ENCODE peak calls at places on chromosomes 13 and 19, in eight cellular contexts. One of them, this sample, is unnamed.
A peak's percentile ranks its signal among the peaks of the same experiment; 100 is the strongest.

GRCh38 chr19:19514215-19514633 is 1.1 kb downstream of the TSSK6 start:
- DNase-seq in MCF 10A: no peak
- DNase-seq in activated naive CD4-positive, alpha-beta T cell treated with Interleukin-2 at 50 U/mL for 16 hours: no peak
- DNase-seq in AG04449: no peak
- DNase-seq in stimulated activated CD8-positive, alpha-beta memory T cell treated with anti-CD3 and anti-CD28 coated beads, Interleukin-15, amount 100 ng/mL, for 24 hours: no peak
- DNase-seq in IMR-90: no peak
- DNase-seq in activated CD4-positive, alpha-beta memory T cell treated with anti-CD3 and anti-CD28 coated beads, Interleukin-2, amount 10 ng/mL, durations not matched to agents 7 days and 5 days: no peak
- DNase-seq in ascending aorta: no peak
- DNase-seq in this sample: peak; percentile 75

GRCh38 chr13:85508683-85509329 is 290.4 kb downstream of the SLITRK6 start:
- DNase-seq in activated naive CD4-positive, alpha-beta T cell treated with Interleukin-2 at 50 U/mL for 16 hours: no peak
- DNase-seq in IMR-90: no peak
- DNase-seq in AG04449: no peak
- DNase-seq in ascending aorta: no peak
- DNase-seq in MCF 10A: peak; percentile 56
- DNase-seq in activated CD4-positive, alpha-beta memory T cell treated with anti-CD3 and anti-CD28 coated beads, Interleukin-2, amount 10 ng/mL, durations not matched to agents 7 days and 5 days: no peak
- DNase-seq in stimulated activated CD8-positive, alpha-beta memory T cell treated with anti-CD3 and anti-CD28 coated beads, Interleukin-15, amount 100 ng/mL, for 24 hours: no peak
- DNase-seq in this sample: peak; percentile 59

GRCh38 chr13:97810152-97810551 is 143.3 kb upstream of the IPO5 start:
- DNase-seq in ascending aorta: no peak
- DNase-seq in activated CD4-positive, alpha-beta memory T cell treated with anti-CD3 and anti-CD28 coated beads, Interleukin-2, amount 10 ng/mL, durations not matched to agents 7 days and 5 days: no peak
- DNase-seq in activated naive CD4-positive, alpha-beta T cell treated with Interleukin-2 at 50 U/mL for 16 hours: no peak
- DNase-seq in AG04449: no peak
- DNase-seq in stimulated activated CD8-positive, alpha-beta memory T cell treated with anti-CD3 and anti-CD28 coated beads, Interleukin-15, amount 100 ng/mL, for 24 hours: no peak
- DNase-seq in IMR-90: peak; percentile 14
- DNase-seq in MCF 10A: peak; percentile 48
- DNase-seq in this sample: peak; percentile 50

GRCh38 chr19:43784981-43785808 is 4.4 kb upstream of the KCNN4 start:
- DNase-seq in MCF 10A: peak; percentile 89
- DNase-seq in activated CD4-positive, alpha-beta memory T cell treated with anti-CD3 and anti-CD28 coated beads, Interleukin-2, amount 10 ng/mL, durations not matched to agents 7 days and 5 days: peak; percentile 65
- DNase-seq in activated naive CD4-positive, alpha-beta T cell treated with Interleukin-2 at 50 U/mL for 16 hours: peak; percentile 49
- DNase-seq in IMR-90: peak; percentile 67
- DNase-seq in ascending aorta: no peak
- DNase-seq in AG04449: no peak
- DNase-seq in stimulated activated CD8-positive, alpha-beta memory T cell treated with anti-CD3 and anti-CD28 coated beads, Interleukin-15, amount 100 ng/mL, for 24 hours: no peak
- DNase-seq in this sample: peak; percentile 88

GRCh38 chr19:54388001-54388802 is 23.5 kb upstream of the LAIR1 start:
- DNase-seq in activated CD4-positive, alpha-beta memory T cell treated with anti-CD3 and anti-CD28 coated beads, Interleukin-2, amount 10 ng/mL, durations not matched to agents 7 days and 5 days: peak; percentile 55
- DNase-seq in IMR-90: no peak
- DNase-seq in stimulated activated CD8-positive, alpha-beta memory T cell treated with anti-CD3 and anti-CD28 coated beads, Interleukin-15, amount 100 ng/mL, for 24 hours: no peak
- DNase-seq in MCF 10A: no peak
- DNase-seq in AG04449: no peak
- DNase-seq in activated naive CD4-positive, alpha-beta T cell treated with Interleukin-2 at 50 U/mL for 16 hours: peak; percentile 42
- DNase-seq in ascending aorta: no peak
- DNase-seq in this sample: no peak

GRCh38 chr13:112931028-112931934 is 37.7 kb upstream of the MCF2L start:
- DNase-seq in AG04449: peak; percentile 37
- DNase-seq in activated naive CD4-positive, alpha-beta T cell treated with Interleukin-2 at 50 U/mL for 16 hours: no peak
- DNase-seq in activated CD4-positive, alpha-beta memory T cell treated with anti-CD3 and anti-CD28 coated beads, Interleukin-2, amount 10 ng/mL, durations not matched to agents 7 days and 5 days: no peak
- DNase-seq in MCF 10A: peak; percentile 54
- DNase-seq in ascending aorta: no peak
- DNase-seq in IMR-90: peak; percentile 76
- DNase-seq in stimulated activated CD8-positive, alpha-beta memory T cell treated with anti-CD3 and anti-CD28 coated beads, Interleukin-15, amount 100 ng/mL, for 24 hours: no peak
- DNase-seq in this sample: peak; percentile 63

GRCh38 chr13:107650081-107650701 is 565.1 kb downstream of the LIG4 start:
- DNase-seq in IMR-90: peak; percentile 62
- DNase-seq in ascending aorta: no peak
- DNase-seq in AG04449: no peak
- DNase-seq in stimulated activated CD8-positive, alpha-beta memory T cell treated with anti-CD3 and anti-CD28 coated beads, Interleukin-15, amount 100 ng/mL, for 24 hours: no peak
- DNase-seq in MCF 10A: peak; percentile 57
- DNase-seq in activated naive CD4-positive, alpha-beta T cell treated with Interleukin-2 at 50 U/mL for 16 hours: peak; percentile 2
- DNase-seq in activated CD4-positive, alpha-beta memory T cell treated with anti-CD3 and anti-CD28 coated beads, Interleukin-2, amount 10 ng/mL, durations not matched to agents 7 days and 5 days: peak; percentile 27
- DNase-seq in this sample: no peak

GRCh38 chr19:34359954-34360315 is 5.1 kb upstream of the GPI start:
- DNase-seq in ascending aorta: no peak
- DNase-seq in activated naive CD4-positive, alpha-beta T cell treated with Interleukin-2 at 50 U/mL for 16 hours: no peak
- DNase-seq in activated CD4-positive, alpha-beta memory T cell treated with anti-CD3 and anti-CD28 coated beads, Interleukin-2, amount 10 ng/mL, durations not matched to agents 7 days and 5 days: no peak
- DNase-seq in stimulated activated CD8-positive, alpha-beta memory T cell treated with anti-CD3 and anti-CD28 coated beads, Interleukin-15, amount 100 ng/mL, for 24 hours: no peak
- DNase-seq in AG04449: no peak
- DNase-seq in MCF 10A: no peak
- DNase-seq in IMR-90: no peak
- DNase-seq in this sample: no peak

GRCh38 chr19:15926484-15926883 is 7.8 kb downstream of the CYP4F11 start:
- DNase-seq in ascending aorta: no peak
- DNase-seq in MCF 10A: no peak
- DNase-seq in stimulated activated CD8-positive, alpha-beta memory T cell treated with anti-CD3 and anti-CD28 coated beads, Interleukin-15, amount 100 ng/mL, for 24 hours: no peak
- DNase-seq in activated CD4-positive, alpha-beta memory T cell treated with anti-CD3 and anti-CD28 coated beads, Interleukin-2, amount 10 ng/mL, durations not matched to agents 7 days and 5 days: no peak
- DNase-seq in AG04449: no peak
- DNase-seq in IMR-90: no peak
- DNase-seq in activated naive CD4-positive, alpha-beta T cell treated with Interleukin-2 at 50 U/mL for 16 hours: no peak
- DNase-seq in this sample: no peak

GRCh38 chr13:51479199-51479523 is 26.3 kb upstream of the INTS6 start:
- DNase-seq in AG04449: no peak
- DNase-seq in IMR-90: peak; percentile 71
- DNase-seq in activated CD4-positive, alpha-beta memory T cell treated with anti-CD3 and anti-CD28 coated beads, Interleukin-2, amount 10 ng/mL, durations not matched to agents 7 days and 5 days: no peak
- DNase-seq in ascending aorta: no peak
- DNase-seq in MCF 10A: peak; percentile 43
- DNase-seq in activated naive CD4-positive, alpha-beta T cell treated with Interleukin-2 at 50 U/mL for 16 hours: no peak
- DNase-seq in stimulated activated CD8-positive, alpha-beta memory T cell treated with anti-CD3 and anti-CD28 coated beads, Interleukin-15, amount 100 ng/mL, for 24 hours: no peak
- DNase-seq in this sample: peak; percentile 36

GRCh38 chr13:91184244-91184926 is 163.1 kb upstream of the MIR17HG start:
- DNase-seq in AG04449: no peak
- DNase-seq in activated naive CD4-positive, alpha-beta T cell treated with Interleukin-2 at 50 U/mL for 16 hours: no peak
- DNase-seq in MCF 10A: no peak
- DNase-seq in activated CD4-positive, alpha-beta memory T cell treated with anti-CD3 and anti-CD28 coated beads, Interleukin-2, amount 10 ng/mL, durations not matched to agents 7 days and 5 days: no peak
- DNase-seq in ascending aorta: no peak
- DNase-seq in stimulated activated CD8-positive, alpha-beta memory T cell treated with anti-CD3 and anti-CD28 coated beads, Interleukin-15, amount 100 ng/mL, for 24 hours: no peak
- DNase-seq in IMR-90: no peak
- DNase-seq in this sample: no peak

GRCh38 chr13:51246005-51246404 is 23.8 kb downstream of the FAM124A start:
- DNase-seq in AG04449: no peak
- DNase-seq in ascending aorta: no peak
- DNase-seq in activated naive CD4-positive, alpha-beta T cell treated with Interleukin-2 at 50 U/mL for 16 hours: no peak
- DNase-seq in MCF 10A: no peak
- DNase-seq in IMR-90: no peak
- DNase-seq in stimulated activated CD8-positive, alpha-beta memory T cell treated with anti-CD3 and anti-CD28 coated beads, Interleukin-15, amount 100 ng/mL, for 24 hours: no peak
- DNase-seq in activated CD4-positive, alpha-beta memory T cell treated with anti-CD3 and anti-CD28 coated beads, Interleukin-2, amount 10 ng/mL, durations not matched to agents 7 days and 5 days: no peak
- DNase-seq in this sample: no peak

GRCh38 chr13:41603917-41604316 is 146.6 kb downstream of the RGCC start:
- DNase-seq in stimulated activated CD8-positive, alpha-beta memory T cell treated with anti-CD3 and anti-CD28 coated beads, Interleukin-15, amount 100 ng/mL, for 24 hours: no peak
- DNase-seq in activated naive CD4-positive, alpha-beta T cell treated with Interleukin-2 at 50 U/mL for 16 hours: no peak
- DNase-seq in activated CD4-positive, alpha-beta memory T cell treated with anti-CD3 and anti-CD28 coated beads, Interleukin-2, amount 10 ng/mL, durations not matched to agents 7 days and 5 days: no peak
- DNase-seq in ascending aorta: no peak
- DNase-seq in IMR-90: peak; percentile 78
- DNase-seq in MCF 10A: peak; percentile 96
- DNase-seq in AG04449: no peak
- DNase-seq in this sample: peak; percentile 72

GRCh38 chr19:30028992-30029343 is 86.9 kb downstream of the URI1 start:
- DNase-seq in stimulated activated CD8-positive, alpha-beta memory T cell treated with anti-CD3 and anti-CD28 coated beads, Interleukin-15, amount 100 ng/mL, for 24 hours: no peak
- DNase-seq in MCF 10A: no peak
- DNase-seq in activated CD4-positive, alpha-beta memory T cell treated with anti-CD3 and anti-CD28 coated beads, Interleukin-2, amount 10 ng/mL, durations not matched to agents 7 days and 5 days: no peak
- DNase-seq in AG04449: no peak
- DNase-seq in activated naive CD4-positive, alpha-beta T cell treated with Interleukin-2 at 50 U/mL for 16 hours: no peak
- DNase-seq in ascending aorta: no peak
- DNase-seq in IMR-90: no peak
- DNase-seq in this sample: no peak

GRCh38 chr13:77034883-77035282 is 7.9 kb upstream of the FBXL3 start:
- DNase-seq in stimulated activated CD8-positive, alpha-beta memory T cell treated with anti-CD3 and anti-CD28 coated beads, Interleukin-15, amount 100 ng/mL, for 24 hours: no peak
- DNase-seq in activated CD4-positive, alpha-beta memory T cell treated with anti-CD3 and anti-CD28 coated beads, Interleukin-2, amount 10 ng/mL, durations not matched to agents 7 days and 5 days: no peak
- DNase-seq in ascending aorta: no peak
- DNase-seq in AG04449: no peak
- DNase-seq in IMR-90: peak; percentile 79
- DNase-seq in activated naive CD4-positive, alpha-beta T cell treated with Interleukin-2 at 50 U/mL for 16 hours: no peak
- DNase-seq in MCF 10A: peak; percentile 13
- DNase-seq in this sample: peak; percentile 74

GRCh38 chr19:48975947-48976847 is 11.1 kb downstream of the FTL start:
- DNase-seq in AG04449: no peak
- DNase-seq in activated CD4-positive, alpha-beta memory T cell treated with anti-CD3 and anti-CD28 coated beads, Interleukin-2, amount 10 ng/mL, durations not matched to agents 7 days and 5 days: peak; percentile 48
- DNase-seq in MCF 10A: peak; percentile 20
- DNase-seq in activated naive CD4-positive, alpha-beta T cell treated with Interleukin-2 at 50 U/mL for 16 hours: peak; percentile 41
- DNase-seq in stimulated activated CD8-positive, alpha-beta memory T cell treated with anti-CD3 and anti-CD28 coated beads, Interleukin-15, amount 100 ng/mL, for 24 hours: no peak
- DNase-seq in ascending aorta: no peak
- DNase-seq in IMR-90: no peak
- DNase-seq in this sample: peak; percentile 24

GRCh38 chr19:43723588-43723987 is 7.7 kb downstream of the IRGC start:
- DNase-seq in AG04449: no peak
- DNase-seq in MCF 10A: peak; percentile 48
- DNase-seq in stimulated activated CD8-positive, alpha-beta memory T cell treated with anti-CD3 and anti-CD28 coated beads, Interleukin-15, amount 100 ng/mL, for 24 hours: no peak
- DNase-seq in ascending aorta: no peak
- DNase-seq in IMR-90: no peak
- DNase-seq in activated CD4-positive, alpha-beta memory T cell treated with anti-CD3 and anti-CD28 coated beads, Interleukin-2, amount 10 ng/mL, durations not matched to agents 7 days and 5 days: no peak
- DNase-seq in activated naive CD4-positive, alpha-beta T cell treated with Interleukin-2 at 50 U/mL for 16 hours: no peak
- DNase-seq in this sample: peak; percentile 28

GRCh38 chr19:771332-771785 is 20.4 kb downstream of the MISP start:
- DNase-seq in AG04449: no peak
- DNase-seq in activated naive CD4-positive, alpha-beta T cell treated with Interleukin-2 at 50 U/mL for 16 hours: peak; percentile 33
- DNase-seq in MCF 10A: peak; percentile 71
- DNase-seq in ascending aorta: no peak
- DNase-seq in activated CD4-positive, alpha-beta memory T cell treated with anti-CD3 and anti-CD28 coated beads, Interleukin-2, amount 10 ng/mL, durations not matched to agents 7 days and 5 days: peak; percentile 45
- DNase-seq in stimulated activated CD8-positive, alpha-beta memory T cell treated with anti-CD3 and anti-CD28 coated beads, Interleukin-15, amount 100 ng/mL, for 24 hours: no peak
- DNase-seq in IMR-90: peak; percentile 43
- DNase-seq in this sample: peak; percentile 71

GRCh38 chr13:106493569-106493968 is 41.9 kb downstream of the EFNB2 start:
- DNase-seq in activated naive CD4-positive, alpha-beta T cell treated with Interleukin-2 at 50 U/mL for 16 hours: no peak
- DNase-seq in IMR-90: no peak
- DNase-seq in activated CD4-positive, alpha-beta memory T cell treated with anti-CD3 and anti-CD28 coated beads, Interleukin-2, amount 10 ng/mL, durations not matched to agents 7 days and 5 days: no peak
- DNase-seq in stimulated activated CD8-positive, alpha-beta memory T cell treated with anti-CD3 and anti-CD28 coated beads, Interleukin-15, amount 100 ng/mL, for 24 hours: no peak
- DNase-seq in AG04449: no peak
- DNase-seq in ascending aorta: no peak
- DNase-seq in MCF 10A: no peak
- DNase-seq in this sample: no peak

GRCh38 chr19:40908981-40909380 is 26.9 kb upstream of the CYP2A7 start:
- DNase-seq in AG04449: no peak
- DNase-seq in stimulated activated CD8-positive, alpha-beta memory T cell treated with anti-CD3 and anti-CD28 coated beads, Interleukin-15, amount 100 ng/mL, for 24 hours: no peak
- DNase-seq in ascending aorta: no peak
- DNase-seq in activated CD4-positive, alpha-beta memory T cell treated with anti-CD3 and anti-CD28 coated beads, Interleukin-2, amount 10 ng/mL, durations not matched to agents 7 days and 5 days: peak; percentile 43
- DNase-seq in IMR-90: no peak
- DNase-seq in MCF 10A: no peak
- DNase-seq in activated naive CD4-positive, alpha-beta T cell treated with Interleukin-2 at 50 U/mL for 16 hours: no peak
- DNase-seq in this sample: no peak

GRCh38 chr13:106867249-106867648 is 299.3 kb upstream of the ARGLU1 start:
- DNase-seq in activated CD4-positive, alpha-beta memory T cell treated with anti-CD3 and anti-CD28 coated beads, Interleukin-2, amount 10 ng/mL, durations not matched to agents 7 days and 5 days: no peak
- DNase-seq in stimulated activated CD8-positive, alpha-beta memory T cell treated with anti-CD3 and anti-CD28 coated beads, Interleukin-15, amount 100 ng/mL, for 24 hours: no peak
- DNase-seq in activated naive CD4-positive, alpha-beta T cell treated with Interleukin-2 at 50 U/mL for 16 hours: no peak
- DNase-seq in ascending aorta: no peak
- DNase-seq in MCF 10A: no peak
- DNase-seq in IMR-90: no peak
- DNase-seq in AG04449: no peak
- DNase-seq in this sample: no peak

GRCh38 chr13:87975035-87975434 is 303.9 kb downstream of the SLITRK5 start:
- DNase-seq in IMR-90: no peak
- DNase-seq in AG04449: no peak
- DNase-seq in stimulated activated CD8-positive, alpha-beta memory T cell treated with anti-CD3 and anti-CD28 coated beads, Interleukin-15, amount 100 ng/mL, for 24 hours: no peak
- DNase-seq in ascending aorta: no peak
- DNase-seq in activated naive CD4-positive, alpha-beta T cell treated with Interleukin-2 at 50 U/mL for 16 hours: no peak
- DNase-seq in activated CD4-positive, alpha-beta memory T cell treated with anti-CD3 and anti-CD28 coated beads, Interleukin-2, amount 10 ng/mL, durations not matched to agents 7 days and 5 days: no peak
- DNase-seq in MCF 10A: peak; percentile 20
- DNase-seq in this sample: peak; percentile 13

GRCh38 chr19:10537668-10538067 is 6.0 kb upstream of the ATG4D start:
- DNase-seq in AG04449: no peak
- DNase-seq in stimulated activated CD8-positive, alpha-beta memory T cell treated with anti-CD3 and anti-CD28 coated beads, Interleukin-15, amount 100 ng/mL, for 24 hours: no peak
- DNase-seq in IMR-90: no peak
- DNase-seq in activated naive CD4-positive, alpha-beta T cell treated with Interleukin-2 at 50 U/mL for 16 hours: no peak
- DNase-seq in activated CD4-positive, alpha-beta memory T cell treated with anti-CD3 and anti-CD28 coated beads, Interleukin-2, amount 10 ng/mL, durations not matched to agents 7 days and 5 days: no peak
- DNase-seq in ascending aorta: no peak
- DNase-seq in MCF 10A: no peak
- DNase-seq in this sample: no peak

GRCh38 chr13:108919036-108919907 is 289.9 kb downstream of the MYO16 start:
- DNase-seq in IMR-90: peak; percentile 26
- DNase-seq in AG04449: no peak
- DNase-seq in stimulated activated CD8-positive, alpha-beta memory T cell treated with anti-CD3 and anti-CD28 coated beads, Interleukin-15, amount 100 ng/mL, for 24 hours: no peak
- DNase-seq in activated CD4-positive, alpha-beta memory T cell treated with anti-CD3 and anti-CD28 coated beads, Interleukin-2, amount 10 ng/mL, durations not matched to agents 7 days and 5 days: no peak
- DNase-seq in MCF 10A: peak; percentile 65
- DNase-seq in ascending aorta: no peak
- DNase-seq in activated naive CD4-positive, alpha-beta T cell treated with Interleukin-2 at 50 U/mL for 16 hours: no peak
- DNase-seq in this sample: peak; percentile 49

GRCh38 chr13:97822377-97822776 is 131.1 kb upstream of the IPO5 start:
- DNase-seq in IMR-90: no peak
- DNase-seq in activated CD4-positive, alpha-beta memory T cell treated with anti-CD3 and anti-CD28 coated beads, Interleukin-2, amount 10 ng/mL, durations not matched to agents 7 days and 5 days: no peak
- DNase-seq in stimulated activated CD8-positive, alpha-beta memory T cell treated with anti-CD3 and anti-CD28 coated beads, Interleukin-15, amount 100 ng/mL, for 24 hours: no peak
- DNase-seq in MCF 10A: no peak
- DNase-seq in ascending aorta: no peak
- DNase-seq in AG04449: no peak
- DNase-seq in activated naive CD4-positive, alpha-beta T cell treated with Interleukin-2 at 50 U/mL for 16 hours: no peak
- DNase-seq in this sample: no peak

GRCh38 chr19:14081797-14082674 is 3.5 kb downstream of the C19orf67 start:
- DNase-seq in activated CD4-positive, alpha-beta memory T cell treated with anti-CD3 and anti-CD28 coated beads, Interleukin-2, amount 10 ng/mL, durations not matched to agents 7 days and 5 days: peak; percentile 37
- DNase-seq in stimulated activated CD8-positive, alpha-beta memory T cell treated with anti-CD3 and anti-CD28 coated beads, Interleukin-15, amount 100 ng/mL, for 24 hours: no peak
- DNase-seq in ascending aorta: no peak
- DNase-seq in AG04449: no peak
- DNase-seq in activated naive CD4-positive, alpha-beta T cell treated with Interleukin-2 at 50 U/mL for 16 hours: peak; percentile 48
- DNase-seq in IMR-90: peak; percentile 27
- DNase-seq in MCF 10A: no peak
- DNase-seq in this sample: no peak

GRCh38 chr13:90477194-90477593 is 870.3 kb upstream of the MIR17HG start:
- DNase-seq in IMR-90: no peak
- DNase-seq in MCF 10A: no peak
- DNase-seq in stimulated activated CD8-positive, alpha-beta memory T cell treated with anti-CD3 and anti-CD28 coated beads, Interleukin-15, amount 100 ng/mL, for 24 hours: no peak
- DNase-seq in AG04449: no peak
- DNase-seq in activated naive CD4-positive, alpha-beta T cell treated with Interleukin-2 at 50 U/mL for 16 hours: no peak
- DNase-seq in activated CD4-positive, alpha-beta memory T cell treated with anti-CD3 and anti-CD28 coated beads, Interleukin-2, amount 10 ng/mL, durations not matched to agents 7 days and 5 days: no peak
- DNase-seq in ascending aorta: no peak
- DNase-seq in this sample: no peak

GRCh38 chr19:54201980-54202379 is 1.3 kb downstream of the RPS9 start:
- DNase-seq in MCF 10A: peak; percentile 50
- DNase-seq in ascending aorta: no peak
- DNase-seq in IMR-90: no peak
- DNase-seq in stimulated activated CD8-positive, alpha-beta memory T cell treated with anti-CD3 and anti-CD28 coated beads, Interleukin-15, amount 100 ng/mL, for 24 hours: no peak
- DNase-seq in activated CD4-positive, alpha-beta memory T cell treated with anti-CD3 and anti-CD28 coated beads, Interleukin-2, amount 10 ng/mL, durations not matched to agents 7 days and 5 days: no peak
- DNase-seq in activated naive CD4-positive, alpha-beta T cell treated with Interleukin-2 at 50 U/mL for 16 hours: no peak
- DNase-seq in AG04449: no peak
- DNase-seq in this sample: no peak

GRCh38 chr19:40612831-40613668 is 11.9 kb downstream of the LTBP4 start:
- DNase-seq in MCF 10A: no peak
- DNase-seq in IMR-90: no peak
- DNase-seq in stimulated activated CD8-positive, alpha-beta memory T cell treated with anti-CD3 and anti-CD28 coated beads, Interleukin-15, amount 100 ng/mL, for 24 hours: peak; percentile 66
- DNase-seq in activated CD4-positive, alpha-beta memory T cell treated with anti-CD3 and anti-CD28 coated beads, Interleukin-2, amount 10 ng/mL, durations not matched to agents 7 days and 5 days: peak; percentile 84
- DNase-seq in AG04449: no peak
- DNase-seq in activated naive CD4-positive, alpha-beta T cell treated with Interleukin-2 at 50 U/mL for 16 hours: peak; percentile 76
- DNase-seq in ascending aorta: no peak
- DNase-seq in this sample: no peak

GRCh38 chr13:72805663-72806341 is 23.9 kb downstream of the PIBF1 start:
- DNase-seq in IMR-90: no peak
- DNase-seq in MCF 10A: peak; percentile 16
- DNase-seq in activated CD4-positive, alpha-beta memory T cell treated with anti-CD3 and anti-CD28 coated beads, Interleukin-2, amount 10 ng/mL, durations not matched to agents 7 days and 5 days: no peak
- DNase-seq in AG04449: no peak
- DNase-seq in activated naive CD4-positive, alpha-beta T cell treated with Interleukin-2 at 50 U/mL for 16 hours: no peak
- DNase-seq in stimulated activated CD8-positive, alpha-beta memory T cell treated with anti-CD3 and anti-CD28 coated beads, Interleukin-15, amount 100 ng/mL, for 24 hours: no peak
- DNase-seq in ascending aorta: no peak
- DNase-seq in this sample: no peak

GRCh38 chr13:108220042-108220441 is 1.9 kb downstream of the ABHD13 start:
- DNase-seq in ascending aorta: no peak
- DNase-seq in activated naive CD4-positive, alpha-beta T cell treated with Interleukin-2 at 50 U/mL for 16 hours: peak; percentile 19
- DNase-seq in IMR-90: no peak
- DNase-seq in MCF 10A: peak; percentile 74
- DNase-seq in AG04449: no peak
- DNase-seq in activated CD4-positive, alpha-beta memory T cell treated with anti-CD3 and anti-CD28 coated beads, Interleukin-2, amount 10 ng/mL, durations not matched to agents 7 days and 5 days: no peak
- DNase-seq in stimulated activated CD8-positive, alpha-beta memory T cell treated with anti-CD3 and anti-CD28 coated beads, Interleukin-15, amount 100 ng/mL, for 24 hours: no peak
- DNase-seq in this sample: no peak

GRCh38 chr13:25881946-25882574 is 169.8 kb downstream of the SHISA2 start:
- DNase-seq in activated naive CD4-positive, alpha-beta T cell treated with Interleukin-2 at 50 U/mL for 16 hours: no peak
- DNase-seq in activated CD4-positive, alpha-beta memory T cell treated with anti-CD3 and anti-CD28 coated beads, Interleukin-2, amount 10 ng/mL, durations not matched to agents 7 days and 5 days: no peak
- DNase-seq in AG04449: no peak
- DNase-seq in stimulated activated CD8-positive, alpha-beta memory T cell treated with anti-CD3 and anti-CD28 coated beads, Interleukin-15, amount 100 ng/mL, for 24 hours: no peak
- DNase-seq in MCF 10A: no peak
- DNase-seq in IMR-90: no peak
- DNase-seq in ascending aorta: no peak
- DNase-seq in this sample: no peak

GRCh38 chr13:41942462-41943094 is 18.3 kb downstream of the VWA8 start:
- DNase-seq in activated CD4-positive, alpha-beta memory T cell treated with anti-CD3 and anti-CD28 coated beads, Interleukin-2, amount 10 ng/mL, durations not matched to agents 7 days and 5 days: no peak
- DNase-seq in IMR-90: peak; percentile 74
- DNase-seq in MCF 10A: peak; percentile 34
- DNase-seq in ascending aorta: no peak
- DNase-seq in AG04449: peak; percentile 56
- DNase-seq in activated naive CD4-positive, alpha-beta T cell treated with Interleukin-2 at 50 U/mL for 16 hours: no peak
- DNase-seq in stimulated activated CD8-positive, alpha-beta memory T cell treated with anti-CD3 and anti-CD28 coated beads, Interleukin-15, amount 100 ng/mL, for 24 hours: no peak
- DNase-seq in this sample: peak; percentile 47